ENCODE peak calls at places on chromosome 12, in five cellular contexts. One of them, this sample, is unnamed.

GRCh38 chr12:125387206-125387605 is 322.0 kb downstream of the AACS start:
- DNase-seq in HCT116: no peak
- DNase-seq in PC-9: no peak
- DNase-seq in CD4-positive, alpha-beta memory T cell: no peak
- DNase-seq in GM12865: no peak
- DNase-seq in this sample: no peak

GRCh38 chr12:110067531-110067930 is 19.2 kb upstream of the C12orf76 start:
- DNase-seq in HCT116: no peak
- DNase-seq in PC-9: no peak
- DNase-seq in CD4-positive, alpha-beta memory T cell: no peak
- DNase-seq in GM12865: no peak
- DNase-seq in this sample: no peak

GRCh38 chr12:82314406-82314892 is 43.7 kb downstream of the CCDC59 start:
- DNase-seq in HCT116: no peak
- DNase-seq in PC-9: peak; percentile 62
- DNase-seq in CD4-positive, alpha-beta memory T cell: no peak
- DNase-seq in GM12865: no peak
- DNase-seq in this sample: no peak

GRCh38 chr12:11347810-11348209 is 37.6 kb upstream of the PRB4 start:
- DNase-seq in HCT116: no peak
- DNase-seq in PC-9: no peak
- DNase-seq in CD4-positive, alpha-beta memory T cell: no peak
- DNase-seq in GM12865: no peak
- DNase-seq in this sample: no peak

GRCh38 chr12:82725741-82726140 is 39.0 kb downstream of the TMTC2 start:
- DNase-seq in HCT116: no peak
- DNase-seq in PC-9: no peak
- DNase-seq in CD4-positive, alpha-beta memory T cell: no peak
- DNase-seq in GM12865: no peak
- DNase-seq in this sample: no peak

GRCh38 chr12:68374315-68374982 is 42.3 kb upstream of the MDM1 start:
- DNase-seq in HCT116: no peak
- DNase-seq in PC-9: peak; percentile 38
- DNase-seq in CD4-positive, alpha-beta memory T cell: peak; percentile 43
- DNase-seq in GM12865: peak; percentile 96
- DNase-seq in this sample: no peak

GRCh38 chr12:99911076-99911475 is 73.7 kb downstream of the ANKS1B start:
- DNase-seq in HCT116: no peak
- DNase-seq in PC-9: no peak
- DNase-seq in CD4-positive, alpha-beta memory T cell: no peak
- DNase-seq in GM12865: no peak
- DNase-seq in this sample: peak; percentile 91

GRCh38 chr12:131990066-131990979 is 40.6 kb downstream of the EP400 start:
- DNase-seq in HCT116: no peak
- DNase-seq in PC-9: no peak
- DNase-seq in CD4-positive, alpha-beta memory T cell: no peak
- DNase-seq in GM12865: no peak
- DNase-seq in this sample: no peak

GRCh38 chr12:106632797-106633450 is 50.1 kb downstream of the RFX4 start:
- DNase-seq in HCT116: peak; percentile 43
- DNase-seq in PC-9: no peak
- DNase-seq in CD4-positive, alpha-beta memory T cell: no peak
- DNase-seq in GM12865: no peak
- DNase-seq in this sample: no peak

GRCh38 chr12:121718653-121719239 is 6.2 kb downstream of the TMEM120B start:
- DNase-seq in HCT116: no peak
- DNase-seq in PC-9: no peak
- DNase-seq in CD4-positive, alpha-beta memory T cell: no peak
- DNase-seq in GM12865: peak; percentile 69
- DNase-seq in this sample: no peak

GRCh38 chr12:42130670-42131402 is 13.8 kb downstream of the GXYLT1 start:
- DNase-seq in HCT116: no peak
- DNase-seq in PC-9: peak; percentile 41
- DNase-seq in CD4-positive, alpha-beta memory T cell: no peak
- DNase-seq in GM12865: no peak
- DNase-seq in this sample: peak; percentile 58

GRCh38 chr12:115452751-115453281 is 768.8 kb upstream of the TBX3 start:
- DNase-seq in HCT116: no peak
- DNase-seq in PC-9: no peak
- DNase-seq in CD4-positive, alpha-beta memory T cell: no peak
- DNase-seq in GM12865: no peak
- DNase-seq in this sample: no peak
- H3K4me3 ChIP-seq in HCT116: no peak overlapping the region
- H3K4me3 ChIP-seq in PC-9: no peak overlapping the region
- H3K4me3 ChIP-seq in CD4-positive, alpha-beta memory T cell: no peak overlapping the region
- H3K4me3 ChIP-seq in GM12865: no peak overlapping the region
- H3K4me3 ChIP-seq in this sample: no peak overlapping the region

GRCh38 chr12:52280319-52280795 is 5.9 kb downstream of the KRT86 start:
- DNase-seq in HCT116: peak; percentile 93
- DNase-seq in PC-9: peak; percentile 93
- DNase-seq in CD4-positive, alpha-beta memory T cell: no peak
- DNase-seq in GM12865: no peak
- DNase-seq in this sample: peak; percentile 97

GRCh38 chr12:52279683-52280318 is 5.4 kb downstream of the KRT86 start:
- DNase-seq in HCT116: no peak
- DNase-seq in PC-9: peak; percentile 65
- DNase-seq in CD4-positive, alpha-beta memory T cell: no peak
- DNase-seq in GM12865: no peak
- DNase-seq in this sample: peak; percentile 53

GRCh38 chr12:52277486-52278245 is 3.2 kb downstream of the KRT86 start:
- DNase-seq in HCT116: no peak
- DNase-seq in PC-9: no peak
- DNase-seq in CD4-positive, alpha-beta memory T cell: no peak
- DNase-seq in GM12865: no peak
- DNase-seq in this sample: no peak

GRCh38 chr12:52278931-52279682 is 4.7 kb downstream of the KRT86 start:
- DNase-seq in HCT116: peak; percentile 57
- DNase-seq in PC-9: peak; percentile 86
- DNase-seq in CD4-positive, alpha-beta memory T cell: peak; percentile 60
- DNase-seq in GM12865: peak; percentile 70
- DNase-seq in this sample: peak; percentile 72

GRCh38 chr12:52278530-52278929 is 4.1 kb downstream of the KRT86 start:
- DNase-seq in HCT116: no peak
- DNase-seq in PC-9: peak; percentile 63
- DNase-seq in CD4-positive, alpha-beta memory T cell: no peak
- DNase-seq in GM12865: no peak
- DNase-seq in this sample: no peak
- H3K4me3 ChIP-seq in HCT116: peak overlapping the region; percentile 50
- H3K4me3 ChIP-seq in PC-9: peak overlapping the region; percentile 78
- H3K4me3 ChIP-seq in CD4-positive, alpha-beta memory T cell: no peak overlapping the region
- H3K4me3 ChIP-seq in GM12865: no peak overlapping the region
- H3K4me3 ChIP-seq in this sample: peak overlapping the region; percentile 47

GRCh38 chr12:212799-213526 is 994 bp downstream of the SLC6A12 start:
- DNase-seq in HCT116: no peak
- DNase-seq in PC-9: no peak
- DNase-seq in CD4-positive, alpha-beta memory T cell: no peak
- DNase-seq in GM12865: peak; percentile 8
- DNase-seq in this sample: no peak

GRCh38 chr12:214005-214736 is at the start of gene SLC6A12:
- DNase-seq in HCT116: no peak
- DNase-seq in PC-9: no peak
- DNase-seq in CD4-positive, alpha-beta memory T cell: no peak
- DNase-seq in GM12865: no peak
- DNase-seq in this sample: no peak

GRCh38 chr12:212383-212798 is 1.6 kb downstream of the SLC6A12 start:
- DNase-seq in HCT116: no peak
- DNase-seq in PC-9: no peak
- DNase-seq in CD4-positive, alpha-beta memory T cell: no peak
- DNase-seq in GM12865: peak; percentile 78
- DNase-seq in this sample: no peak

GRCh38 chr12:211639-212382 is 2.1 kb downstream of the SLC6A12 start:
- DNase-seq in HCT116: no peak
- DNase-seq in PC-9: no peak
- DNase-seq in CD4-positive, alpha-beta memory T cell: no peak
- DNase-seq in GM12865: no peak
- DNase-seq in this sample: no peak

GRCh38 chr12:213527-213932 is 427 bp downstream of the SLC6A12 start:
- DNase-seq in HCT116: no peak
- DNase-seq in PC-9: no peak
- DNase-seq in CD4-positive, alpha-beta memory T cell: no peak
- DNase-seq in GM12865: no peak
- DNase-seq in this sample: no peak
- H3K4me3 ChIP-seq in HCT116: no peak overlapping the region
- H3K4me3 ChIP-seq in PC-9: no peak overlapping the region
- H3K4me3 ChIP-seq in CD4-positive, alpha-beta memory T cell: no peak overlapping the region
- H3K4me3 ChIP-seq in GM12865: no peak overlapping the region
- H3K4me3 ChIP-seq in this sample: no peak overlapping the region

GRCh38 chr12:117914686-117915085 is 54.1 kb downstream of the KSR2 start:
- DNase-seq in HCT116: no peak
- DNase-seq in PC-9: no peak
- DNase-seq in CD4-positive, alpha-beta memory T cell: no peak
- DNase-seq in GM12865: no peak
- DNase-seq in this sample: no peak
- H3K4me3 ChIP-seq in HCT116: no peak overlapping the region
- H3K4me3 ChIP-seq in PC-9: no peak overlapping the region
- H3K4me3 ChIP-seq in CD4-positive, alpha-beta memory T cell: no peak overlapping the region
- H3K4me3 ChIP-seq in GM12865: no peak overlapping the region
- H3K4me3 ChIP-seq in this sample: no peak overlapping the region

GRCh38 chr12:53981652-53982565 is 3.0 kb upstream of the HOXC10 start:
- DNase-seq in HCT116: no peak
- DNase-seq in PC-9: no peak
- DNase-seq in CD4-positive, alpha-beta memory T cell: no peak
- DNase-seq in GM12865: no peak
- DNase-seq in this sample: peak; percentile 71
- H3K4me3 ChIP-seq in HCT116: no peak overlapping the region
- H3K4me3 ChIP-seq in PC-9: no peak overlapping the region
- H3K4me3 ChIP-seq in CD4-positive, alpha-beta memory T cell: no peak overlapping the region
- H3K4me3 ChIP-seq in GM12865: no peak overlapping the region
- H3K4me3 ChIP-seq in this sample: peak overlapping the region; percentile 80

GRCh38 chr12:116508145-116509121 is 50.7 kb upstream of the MAP1LC3B2 start:
- DNase-seq in HCT116: no peak
- DNase-seq in PC-9: no peak
- DNase-seq in CD4-positive, alpha-beta memory T cell: peak; percentile 1
- DNase-seq in GM12865: no peak
- DNase-seq in this sample: no peak
- H3K4me3 ChIP-seq in HCT116: peak overlapping the region; percentile 41
- H3K4me3 ChIP-seq in PC-9: no peak overlapping the region
- H3K4me3 ChIP-seq in CD4-positive, alpha-beta memory T cell: no peak overlapping the region
- H3K4me3 ChIP-seq in GM12865: no peak overlapping the region
- H3K4me3 ChIP-seq in this sample: peak overlapping the region; percentile 31

DNA sequence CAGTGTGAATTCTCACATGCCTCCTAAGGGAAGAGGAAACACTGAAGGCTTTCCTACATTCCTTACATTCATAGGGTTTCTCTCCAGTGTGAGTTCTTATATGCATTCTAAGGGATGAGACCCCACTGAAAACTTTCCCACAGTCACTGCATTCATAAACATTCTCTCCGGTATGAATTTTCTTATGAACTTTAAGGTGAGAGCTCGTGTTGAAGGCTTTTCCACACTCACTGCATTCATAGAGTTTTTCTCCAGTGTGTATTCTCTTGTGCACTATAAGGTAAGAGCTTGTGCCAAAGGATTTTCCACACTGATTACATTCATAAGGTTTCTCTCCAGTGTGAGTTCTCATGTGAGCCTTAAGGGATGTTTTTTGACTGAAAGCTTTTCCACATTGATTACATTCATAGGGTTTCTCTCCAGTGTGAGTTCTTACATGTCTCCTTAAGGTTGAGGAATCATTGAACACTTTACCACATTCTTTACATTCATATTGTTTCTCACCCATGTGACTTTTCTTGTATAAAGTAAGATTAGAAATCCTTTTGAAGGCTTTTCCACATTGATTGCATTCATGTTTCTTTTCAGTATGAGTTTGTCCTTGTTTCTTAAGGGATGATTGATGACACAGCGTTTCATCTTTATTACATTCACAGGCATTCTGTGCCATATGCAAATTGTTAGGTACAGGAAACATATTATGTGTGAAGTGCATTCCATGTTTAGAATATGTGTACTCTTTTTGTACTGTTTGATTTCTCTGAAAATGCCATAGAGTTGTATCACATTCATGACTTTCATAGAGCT is 9.5 kb downstream of the ZNF891 start:
- DNase-seq in HCT116: no peak
- DNase-seq in PC-9: no peak
- DNase-seq in CD4-positive, alpha-beta memory T cell: no peak
- DNase-seq in GM12865: no peak
- DNase-seq in this sample: no peak
- H3K4me3 ChIP-seq in HCT116: no peak overlapping the region
- H3K4me3 ChIP-seq in PC-9: no peak overlapping the region
- H3K4me3 ChIP-seq in CD4-positive, alpha-beta memory T cell: peak overlapping the region; percentile 7
- H3K4me3 ChIP-seq in GM12865: no peak overlapping the region
- H3K4me3 ChIP-seq in this sample: no peak overlapping the region

This sample was measured in AG10803.